ENCODE peak calls at places on chromosomes 16 and 17, in six cellular contexts. A is renal cortical epithelial cell, T is AG09309, V is KG1, C is osteocyte, N is non-pigmented ciliary epithelial cell. X is an unnamed sample.

GRCh38 chr16:6122401-6122800 is 1024.8 kb upstream of the EEF2KMT start:
- DNase-seq in A (peak; percentile 59), T (no peak), V (no peak), C (no peak), N (no peak), X (no peak)

GRCh38 chr16:12099451-12100123 is 123.1 kb downstream of the SNX29 start:
- DNase-seq in A (no peak), T (no peak), V (no peak), C (no peak), N (no peak), X (no peak)

GRCh38 chr17:36935681-36936454 is 1.4 kb upstream of the LHX1 start:
- DNase-seq in A (peak; percentile 65), T (no peak), V (no peak), C (no peak), N (no peak), X (no peak)

GRCh38 chr17:3738562-3739295 is 15.0 kb downstream of the HASPIN start:
- DNase-seq in A (peak; percentile 62), T (no peak), V (no peak), C (no peak), N (no peak), X (peak; percentile 41)

GRCh38 chr17:15462962-15463361 is 4.5 kb downstream of the CDRT4 start:
- DNase-seq in A (no peak), T (no peak), V (no peak), C (no peak), N (no peak), X (no peak)

GRCh38 chr16:66277311-66278070 is 89.0 kb upstream of the CDH5 start:
- DNase-seq in A (no peak), T (no peak), V (no peak), C (peak; percentile 67), N (no peak), X (no peak)

GRCh38 chr16:23999663-24000062 is 163.9 kb downstream of the PRKCB start:
- DNase-seq in A (no peak), T (no peak), V (no peak), C (no peak), N (no peak), X (no peak)

GRCh38 chr17:32275060-32276042 is 9.7 kb downstream of the RHBDL3 start:
- DNase-seq in A (peak; percentile 54), T (peak; percentile 40), V (no peak), C (no peak), N (peak; percentile 36), X (no peak)

GRCh38 chr17:45288825-45289224 is 26.9 kb upstream of the SPATA32 start:
- DNase-seq in A (no peak), T (no peak), V (no peak), C (no peak), N (no peak), X (no peak)

GRCh38 chr17:43341705-43342600 is 56.8 kb upstream of the ARL4D start:
- DNase-seq in A (no peak), T (peak; percentile 44), V (no peak), C (no peak), N (no peak), X (no peak)

GRCh38 chr17:73798111-73798748 is 154.0 kb upstream of the SDK2 start:
- DNase-seq in A (peak; percentile 99), T (peak; percentile 25), V (no peak), C (no peak), N (peak; percentile 50), X (peak; percentile 19)

GRCh38 chr17:63834431-63835166 is 7.1 kb upstream of the FTSJ3 start:
- DNase-seq in A (peak; percentile 85), T (peak; percentile 59), V (peak; percentile 32), C (no peak), N (peak; percentile 48), X (peak; percentile 46)

GRCh38 chr16:86200722-86201121 is 301.8 kb downstream of the IRF8 start:
- DNase-seq in A (no peak), T (no peak), V (no peak), C (no peak), N (no peak), X (no peak)

GRCh38 chr16:68408967-68409366 is 39.3 kb downstream of the SMPD3 start:
- DNase-seq in A (no peak), T (no peak), V (no peak), C (no peak), N (no peak), X (no peak)

GRCh38 chr17:48915459-48916282 is 7.5 kb downstream of the UBE2Z start:
- DNase-seq in A (peak; percentile 95), T (peak; percentile 76), V (no peak), C (no peak), N (peak; percentile 66), X (peak; percentile 85)

GRCh38 chr16:57283214-57283955 is 1.1 kb downstream of the PLLP start:
- DNase-seq in A (no peak), T (no peak), V (no peak), C (no peak), N (no peak), X (no peak)

GRCh38 chr17:78903101-78903779 is at the start of gene CEP295NL:
- DNase-seq in A (peak; percentile 74), T (no peak), V (no peak), C (no peak), N (no peak), X (no peak)

GRCh38 chr17:80111702-80112470 is 10.5 kb downstream of the GAA start:
- DNase-seq in A (no peak), T (no peak), V (no peak), C (no peak), N (no peak), X (no peak)

GRCh38 chr16:76756423-76756822 is 434.6 kb upstream of the MON1B start:
- DNase-seq in A (no peak), T (no peak), V (no peak), C (no peak), N (no peak), X (no peak)

GRCh38 chr17:55448681-55449080 is 27.0 kb upstream of the MMD start:
- DNase-seq in A (no peak), T (no peak), V (no peak), C (no peak), N (no peak), X (no peak)

GRCh38 chr17:2372681-2373080 is 28.2 kb downstream of the MNT start:
- DNase-seq in A (no peak), T (no peak), V (no peak), C (no peak), N (no peak), X (no peak)

GRCh38 chr17:28612936-28613872 is 781 bp downstream of the RSKR start:
- DNase-seq in A (peak; percentile 18), T (no peak), V (no peak), C (no peak), N (peak; percentile 4), X (no peak)

GRCh38 chr16:89191901-89192184 is 8.5 kb downstream of the SLC22A31 start:
- DNase-seq in A (no peak), T (no peak), V (no peak), C (no peak), N (no peak), X (no peak)

GRCh38 chr17:19719365-19720209 is 3.2 kb upstream of the SLC47A2 start:
- DNase-seq in A (peak; percentile 77), T (no peak), V (no peak), C (no peak), N (no peak), X (peak; percentile 72)

GRCh38 chr17:27793168-27793905 is 7.0 kb downstream of the NOS2 start:
- DNase-seq in A (no peak), T (no peak), V (no peak), C (no peak), N (no peak), X (no peak)

X was measured in keratinocyte.